ENCODE peak calls at places on chromosomes 13 and 19, in four cellular contexts. I, J, E and B are unnamed samples.

GRCh38 chr13:114004416-114005205 is 30.7 kb upstream of the C13orf46 start:
- DNase-seq in E (peak), J (peak), I (no peak), B (no peak)

GRCh38 chr13:64553411-64554129 is 2676.6 kb downstream of the PCDH9 start:
- DNase-seq in I (no peak), J (no peak), E (no peak), B (no peak)

GRCh38 chr19:46442808-46443450 is 14.2 kb upstream of the PNMA8C start:
- DNase-seq in I (no peak), J (peak), E (no peak), B (no peak)

GRCh38 chr13:94849254-94849653 is 136.9 kb upstream of the SOX21 start:
- DNase-seq in J (no peak), I (no peak), E (no peak), B (no peak)

GRCh38 chr19:4638828-4639530 is at the start of gene TNFAIP8L1:
- DNase-seq in J (peak), I (peak), E (peak), B (peak)

GRCh38 chr19:13784731-13785452 is 10.4 kb upstream of the ZSWIM4 start:
- DNase-seq in E (peak), J (peak), I (peak), B (peak)

GRCh38 chr13:22220186-22221160 is 549.6 kb downstream of the FGF9 start:
- DNase-seq in I (no peak), J (no peak), E (no peak), B (no peak)

GRCh38 chr13:51257187-51257586 is 35.0 kb downstream of the FAM124A start:
- DNase-seq in J (no peak), I (no peak), E (no peak), B (no peak)

GRCh38 chr19:2702170-2703076 is at the start of gene GNG7:
- DNase-seq in I (peak), J (peak), E (peak), B (peak)

GRCh38 chr13:92260363-92260762 is 861.9 kb downstream of the GPC5 start:
- DNase-seq in E (no peak), I (no peak), J (no peak), B (no peak)